ENCODE peak calls at places on chromosomes 11 and 22, in six cellular contexts. E, H, T, S, N and U are unnamed samples.

GRCh38 chr11:27699242-27699925 is 871 bp downstream of the BDNF start:
- DNase-seq in N (no peak), S (no peak), E (peak), H (peak), T (peak), U (no peak)

GRCh38 chr11:30586251-30587144 is at the start of gene MPPED2:
- DNase-seq in S (no peak), T (peak), H (no peak), N (peak), E (peak), U (no peak)

GRCh38 chr11:117915672-117916235 is 13.4 kb downstream of the TMPRSS13 start:
- DNase-seq in T (no peak), S (no peak), E (no peak), H (no peak), N (no peak), U (no peak)

GRCh38 chr11:9758676-9759518 is 95.0 kb downstream of the SWAP70 start:
- DNase-seq in N (peak), H (peak), S (no peak), E (peak), T (peak), U (peak)

GRCh38 chr11:34512810-34513673 is 552 bp downstream of the ELF5 start:
- DNase-seq in H (peak), N (peak), S (peak), T (peak), E (peak), U (peak)

GRCh38 chr11:61718613-61719302 is 33.7 kb upstream of the MYRF start:
- DNase-seq in S (no peak), N (peak), E (peak), T (peak), H (peak), U (peak)

GRCh38 chr11:58318532-58318931 is 40.3 kb downstream of the OR5B17 start:
- DNase-seq in T (peak), H (peak), E (no peak), N (no peak), S (no peak), U (peak)

GRCh38 chr11:38718049-38718448 is 2120.0 kb upstream of the RAG2 start:
- DNase-seq in N (no peak), T (peak), H (no peak), E (no peak), S (peak), U (no peak)

GRCh38 chr11:75588067-75588481 is 26.0 kb downstream of the SERPINH1 start:
- DNase-seq in T (no peak), H (no peak), E (no peak), S (no peak), N (no peak), U (no peak)

GRCh38 chr22:42283288-42284229 is 13.1 kb upstream of the TCF20 start:
- DNase-seq in E (peak), T (no peak), N (no peak), S (no peak), H (no peak), U (no peak)

GRCh38 chr22:30892286-30892685 is 76.3 kb downstream of the MORC2 start:
- DNase-seq in T (no peak), S (no peak), E (no peak), N (peak), H (no peak), U (no peak)

GRCh38 chr22:19044381-19044780 is 77.8 kb downstream of the DGCR2 start:
- DNase-seq in S (no peak), T (no peak), N (no peak), H (no peak), E (no peak), U (no peak)

GRCh38 chr11:39365809-39366436 is 2093.5 kb downstream of the LRRC4C start:
- DNase-seq in T (peak), S (peak), E (no peak), H (no peak), N (no peak), U (peak)

DNA sequence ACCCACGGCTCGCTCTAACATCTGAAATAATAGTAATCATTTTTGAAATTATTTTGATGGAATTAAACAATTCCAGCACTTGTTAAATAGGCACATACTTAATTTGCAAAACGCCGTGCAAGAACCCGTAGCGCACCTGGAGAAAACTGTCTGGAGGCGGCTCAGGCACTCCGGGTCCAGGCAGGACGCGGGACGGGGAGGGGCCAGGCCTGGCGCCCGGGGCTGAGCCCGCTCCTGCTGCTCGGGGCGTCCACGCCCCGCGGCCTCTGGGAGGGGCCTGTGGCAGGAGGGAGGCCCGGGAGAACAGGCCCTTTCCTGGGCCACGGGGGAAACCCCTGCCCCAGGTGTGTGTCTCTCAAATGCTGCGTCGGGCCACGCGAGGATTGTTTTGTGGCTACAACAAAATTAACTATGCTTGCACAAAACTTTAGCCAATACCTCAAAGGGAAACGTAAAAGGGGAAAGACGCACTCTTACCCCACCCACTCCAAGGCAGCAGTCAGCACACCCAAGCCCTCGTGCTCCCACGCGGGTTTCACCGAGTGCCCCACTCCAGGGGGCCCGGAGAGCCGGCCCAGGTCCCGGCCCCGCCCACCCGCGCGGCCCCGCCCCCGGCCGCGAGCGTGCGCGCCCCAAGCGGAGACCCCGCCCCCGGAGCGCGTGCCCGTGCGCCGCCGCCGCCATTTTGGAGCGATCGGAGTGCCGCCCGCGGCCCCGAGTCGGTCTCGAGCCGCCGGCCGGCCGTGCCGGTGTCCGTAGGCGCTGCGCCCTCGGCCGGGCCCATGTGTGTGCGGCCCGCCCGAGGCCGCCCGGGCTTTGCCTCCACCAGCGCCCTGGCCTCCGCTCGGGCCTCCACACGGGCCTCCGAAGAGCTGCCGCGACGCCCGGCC is at the start of gene PPP6R2:
- DNase-seq in S (peak), N (peak), H (peak), T (peak), E (peak), U (peak)
- TF ChIP-seq CTCF in S (peak), N (no peak), H (no peak), T (no peak), E (peak), U (peak)

DNA sequence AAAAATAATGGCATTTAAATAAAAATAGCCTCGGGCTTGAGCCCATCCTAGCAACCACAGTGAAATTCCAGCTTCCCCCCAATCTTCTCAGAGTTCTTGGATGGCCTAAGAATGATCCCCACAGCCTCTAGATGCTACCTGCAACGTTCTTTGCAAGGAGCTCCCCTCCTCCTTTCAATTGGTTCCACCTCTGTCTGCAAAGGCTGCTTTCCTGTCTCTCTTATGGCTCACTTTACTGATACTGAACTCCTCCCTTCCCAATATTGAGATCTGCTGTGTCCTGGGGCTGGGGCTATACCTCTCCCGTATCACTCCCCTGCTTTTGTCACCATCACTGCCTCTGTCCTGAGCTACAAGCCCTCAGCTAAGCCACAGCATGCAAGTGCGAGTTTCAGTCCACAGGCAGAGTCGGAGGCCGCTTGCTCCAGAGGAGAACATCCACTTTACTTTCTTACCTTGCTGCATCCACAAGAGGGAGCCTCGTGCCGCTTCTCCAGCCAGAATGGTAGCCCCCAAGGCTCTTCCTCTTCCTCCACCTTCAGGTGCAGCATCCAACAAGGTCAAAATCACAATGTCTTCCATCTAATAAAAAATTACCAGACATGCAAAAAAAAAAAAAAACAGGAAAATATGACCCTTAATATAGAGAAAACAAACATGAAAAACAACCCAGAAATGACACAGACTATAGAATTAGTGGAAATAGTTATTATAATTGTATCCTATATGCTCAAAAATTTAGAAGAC is 48.6 kb upstream of the TMEM45B start:
- DNase-seq in E (peak), S (no peak), H (peak), T (peak), N (no peak), U (peak)
- TF ChIP-seq CTCF in E (peak), S (peak), H (peak), T (peak), N (peak), U (peak)

DNA sequence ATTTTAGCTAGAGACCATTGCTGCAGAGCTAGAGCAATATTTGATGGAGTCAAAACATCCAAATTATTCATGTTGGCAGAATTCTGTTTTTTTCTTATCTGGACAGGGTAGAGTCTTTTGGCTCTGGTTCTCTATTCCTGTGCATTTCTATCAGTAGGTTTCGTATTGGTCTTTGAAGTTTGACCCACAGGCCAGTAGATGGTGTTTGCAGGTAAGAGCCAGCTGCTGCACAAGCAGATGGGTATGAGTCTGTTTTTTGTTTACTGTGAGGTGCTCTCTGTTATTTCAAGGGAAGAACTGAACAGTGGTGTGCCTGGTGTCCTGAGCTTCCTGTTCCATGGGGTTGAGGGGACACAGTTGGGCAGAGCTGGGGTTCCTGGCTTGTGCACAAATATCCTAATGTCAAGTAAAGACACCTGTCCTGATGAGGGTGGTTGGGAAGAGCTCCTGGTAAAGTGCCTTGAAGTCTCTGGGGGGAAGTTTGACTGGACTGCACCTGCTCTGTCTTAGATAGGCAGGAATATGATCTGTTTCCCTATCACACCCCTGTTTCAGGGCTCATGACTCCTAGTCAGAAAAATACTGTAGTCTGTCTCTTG is 34.0 kb upstream of the SLC22A25 start:
- DNase-seq in S (no peak), H (no peak), E (no peak), T (peak), N (no peak), U (no peak)
- TF ChIP-seq CTCF in S (peak), H (no peak), E (no peak), T (peak), N (no peak), U (no peak)

GRCh38 chr11:12981879-12982531 is 27.1 kb upstream of the RASSF10 start:
- DNase-seq in S (peak), E (no peak), T (peak), H (peak), N (no peak), U (peak)
- TF ChIP-seq CTCF in S (no peak), E (no peak), T (peak), H (no peak), N (no peak), U (peak)